ENCODE peak calls at places on chromosomes 13 and 19, in eight cellular contexts. One of them, this sample, is unnamed.

GRCh38 chr13:75963318-75963717 is 327.2 kb downstream of the LMO7 start:
- DNase-seq in myocyte: no peak
- DNase-seq in posterior vena cava: no peak
- DNase-seq in globus pallidus: no peak
- DNase-seq in lower leg skin: no peak
- DNase-seq in AG20443: no peak
- DNase-seq in stimulated activated CD8-positive, alpha-beta memory T cell treated with anti-CD3 and anti-CD28 coated beads, Interleukin-2, amount 100 ng/mL, for 1 hour: no peak
- DNase-seq in posterior cingulate gyrus: no peak
- DNase-seq in this sample: no peak

GRCh38 chr19:18775586-18776287 is 15.4 kb downstream of the COMP start:
- DNase-seq in myocyte: no peak
- DNase-seq in posterior cingulate gyrus: no peak
- DNase-seq in globus pallidus: no peak
- DNase-seq in AG20443: peak
- DNase-seq in posterior vena cava: peak
- DNase-seq in stimulated activated CD8-positive, alpha-beta memory T cell treated with anti-CD3 and anti-CD28 coated beads, Interleukin-2, amount 100 ng/mL, for 1 hour: no peak
- DNase-seq in lower leg skin: no peak
- DNase-seq in this sample: no peak

GRCh38 chr19:8487137-8487851 is 15.1 kb downstream of the PRAM1 start:
- DNase-seq in posterior cingulate gyrus: no peak
- DNase-seq in stimulated activated CD8-positive, alpha-beta memory T cell treated with anti-CD3 and anti-CD28 coated beads, Interleukin-2, amount 100 ng/mL, for 1 hour: peak
- DNase-seq in posterior vena cava: no peak
- DNase-seq in AG20443: no peak
- DNase-seq in lower leg skin: no peak
- DNase-seq in myocyte: peak
- DNase-seq in globus pallidus: peak
- DNase-seq in this sample: no peak

GRCh38 chr19:12806242-12807131 is at the start of gene RNASEH2A:
- DNase-seq in lower leg skin: peak
- DNase-seq in myocyte: peak
- DNase-seq in posterior vena cava: peak
- DNase-seq in posterior cingulate gyrus: peak
- DNase-seq in stimulated activated CD8-positive, alpha-beta memory T cell treated with anti-CD3 and anti-CD28 coated beads, Interleukin-2, amount 100 ng/mL, for 1 hour: peak
- DNase-seq in AG20443: peak
- DNase-seq in globus pallidus: peak
- DNase-seq in this sample: peak

GRCh38 chr19:15365264-15365663 is 14.3 kb downstream of the AKAP8 start:
- DNase-seq in lower leg skin: no peak
- DNase-seq in AG20443: no peak
- DNase-seq in globus pallidus: no peak
- DNase-seq in posterior vena cava: no peak
- DNase-seq in myocyte: no peak
- DNase-seq in posterior cingulate gyrus: no peak
- DNase-seq in stimulated activated CD8-positive, alpha-beta memory T cell treated with anti-CD3 and anti-CD28 coated beads, Interleukin-2, amount 100 ng/mL, for 1 hour: no peak
- DNase-seq in this sample: no peak

GRCh38 chr19:12695997-12696365 is 450 bp downstream of the FBXW9 start:
- DNase-seq in stimulated activated CD8-positive, alpha-beta memory T cell treated with anti-CD3 and anti-CD28 coated beads, Interleukin-2, amount 100 ng/mL, for 1 hour: no peak
- DNase-seq in lower leg skin: no peak
- DNase-seq in myocyte: no peak
- DNase-seq in AG20443: no peak
- DNase-seq in posterior vena cava: no peak
- DNase-seq in posterior cingulate gyrus: no peak
- DNase-seq in globus pallidus: no peak
- DNase-seq in this sample: no peak

GRCh38 chr19:1253514-1254080 is 5.2 kb downstream of the MIDN start:
- DNase-seq in posterior vena cava: no peak
- DNase-seq in lower leg skin: no peak
- DNase-seq in myocyte: no peak
- DNase-seq in stimulated activated CD8-positive, alpha-beta memory T cell treated with anti-CD3 and anti-CD28 coated beads, Interleukin-2, amount 100 ng/mL, for 1 hour: no peak
- DNase-seq in globus pallidus: no peak
- DNase-seq in posterior cingulate gyrus: no peak
- DNase-seq in AG20443: peak
- DNase-seq in this sample: no peak

GRCh38 chr13:101242720-101243119 is 173.6 kb downstream of the NALCN start:
- DNase-seq in lower leg skin: no peak
- DNase-seq in myocyte: no peak
- DNase-seq in AG20443: no peak
- DNase-seq in stimulated activated CD8-positive, alpha-beta memory T cell treated with anti-CD3 and anti-CD28 coated beads, Interleukin-2, amount 100 ng/mL, for 1 hour: no peak
- DNase-seq in globus pallidus: no peak
- DNase-seq in posterior vena cava: no peak
- DNase-seq in posterior cingulate gyrus: no peak
- DNase-seq in this sample: no peak

GRCh38 chr19:34306213-34306661 is 51.9 kb downstream of the GARRE1 start:
- DNase-seq in posterior vena cava: no peak
- DNase-seq in globus pallidus: no peak
- DNase-seq in myocyte: peak
- DNase-seq in lower leg skin: no peak
- DNase-seq in posterior cingulate gyrus: no peak
- DNase-seq in AG20443: peak
- DNase-seq in stimulated activated CD8-positive, alpha-beta memory T cell treated with anti-CD3 and anti-CD28 coated beads, Interleukin-2, amount 100 ng/mL, for 1 hour: no peak
- DNase-seq in this sample: no peak

GRCh38 chr13:80473695-80474094 is 132.8 kb upstream of the SPRY2 start:
- DNase-seq in lower leg skin: no peak
- DNase-seq in posterior vena cava: no peak
- DNase-seq in globus pallidus: no peak
- DNase-seq in posterior cingulate gyrus: no peak
- DNase-seq in AG20443: no peak
- DNase-seq in myocyte: no peak
- DNase-seq in stimulated activated CD8-positive, alpha-beta memory T cell treated with anti-CD3 and anti-CD28 coated beads, Interleukin-2, amount 100 ng/mL, for 1 hour: no peak
- DNase-seq in this sample: no peak

GRCh38 chr19:55451522-55452380 is 8.7 kb upstream of the SHISA7 start:
- DNase-seq in AG20443: no peak
- DNase-seq in stimulated activated CD8-positive, alpha-beta memory T cell treated with anti-CD3 and anti-CD28 coated beads, Interleukin-2, amount 100 ng/mL, for 1 hour: no peak
- DNase-seq in posterior cingulate gyrus: peak
- DNase-seq in posterior vena cava: no peak
- DNase-seq in myocyte: no peak
- DNase-seq in globus pallidus: peak
- DNase-seq in lower leg skin: no peak
- DNase-seq in this sample: no peak

This sample was measured in breast epithelium.